ENCODE peak calls at places on chromosomes 4 and X, in five cellular contexts. R, X, E, M and I are unnamed samples.

GRCh38 chr4:118898221-118898620 is 9.6 kb downstream of the SYNPO2 start:
- DNase-seq in R (no peak), X (no peak), E (no peak), M (no peak), I (no peak)

GRCh38 chr4:22235798-22236197 is 280.1 kb downstream of the ADGRA3 start:
- DNase-seq in R (no peak), X (no peak), E (no peak), M (no peak), I (no peak)

GRCh38 chrX:40080896-40081678 is 16.7 kb downstream of the BCOR start:
- DNase-seq in R (no peak), X (no peak), E (no peak), M (no peak), I (no peak)

GRCh38 chrX:38156838-38157237 is 63.8 kb downstream of the SRPX start:
- DNase-seq in R (no peak), X (no peak), E (no peak), M (no peak), I (no peak)

GRCh38 chr4:95529941-95530340 is 18.8 kb downstream of the UNC5C start:
- DNase-seq in R (no peak), X (no peak), E (no peak), M (no peak), I (no peak)

GRCh38 chr4:150072906-150073714 is 5.1 kb upstream of the DCLK2 start:
- DNase-seq in R (peak), X (peak), E (no peak), M (no peak), I (peak)

GRCh38 chr4:180923476-180923875 is 1319.7 kb upstream of the TENM3 start:
- DNase-seq in R (peak), X (peak), E (no peak), M (no peak), I (peak)

GRCh38 chr4:86959588-86960500 is 25.0 kb downstream of the AFF1 start:
- DNase-seq in R (no peak), X (no peak), E (no peak), M (no peak), I (no peak)

GRCh38 chr4:15882675-15883086 is 55.9 kb downstream of the FGFBP1 start:
- DNase-seq in R (peak), X (peak), E (peak), M (peak), I (peak)

GRCh38 chr4:156950090-156950489 is 21.5 kb downstream of the PDGFC start:
- DNase-seq in R (no peak), X (no peak), E (no peak), M (no peak), I (no peak)

GRCh38 chrX:13188731-13189309 is 131.0 kb downstream of the ATXN3L start:
- DNase-seq in R (no peak), X (no peak), E (no peak), M (no peak), I (no peak)

GRCh38 chr4:41471126-41471665 is 66.8 kb upstream of the LIMCH1 start:
- DNase-seq in R (no peak), X (no peak), E (no peak), M (no peak), I (no peak)

GRCh38 chr4:41466249-41466648 is 71.7 kb upstream of the LIMCH1 start:
- DNase-seq in R (no peak), X (no peak), E (no peak), M (no peak), I (no peak)

GRCh38 chr4:41465135-41465761 is 72.7 kb upstream of the LIMCH1 start:
- DNase-seq in R (no peak), X (no peak), E (no peak), M (no peak), I (no peak)

GRCh38 chr4:41471672-41472071 is 66.3 kb upstream of the LIMCH1 start:
- DNase-seq in R (no peak), X (no peak), E (no peak), M (no peak), I (no peak)

DNA sequence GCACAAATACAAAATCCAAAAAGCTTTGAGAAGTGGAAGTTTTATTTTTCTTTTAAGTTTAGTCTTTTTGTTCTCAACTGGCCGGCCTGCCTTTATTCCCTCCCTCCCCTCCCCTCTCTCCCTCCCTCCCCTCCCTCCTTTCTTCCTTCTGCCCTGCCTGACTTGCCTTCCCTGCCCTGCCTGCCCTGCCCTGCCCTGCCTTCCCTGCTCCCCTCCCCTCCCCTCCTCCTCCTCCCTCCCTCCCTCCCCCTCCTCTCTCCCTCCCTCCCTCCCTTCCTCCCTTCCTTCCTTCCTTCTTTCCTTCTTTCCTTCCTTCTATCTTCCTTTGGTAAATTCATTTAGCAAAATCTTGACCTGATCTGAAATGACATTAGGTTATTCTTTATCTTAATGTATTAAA is 69.8 kb upstream of the LIMCH1 start:
- DNase-seq in R (no peak), X (no peak), E (no peak), M (no peak), I (no peak)
- TF ChIP-seq CTCF in R (no peak), X (no peak), E (no peak), M (no peak), I (no peak)

GRCh38 chr4:175511861-175512260 is 300.2 kb downstream of the GPM6A start:
- DNase-seq in R (peak), X (peak), E (no peak), M (no peak), I (no peak)

GRCh38 chr4:175514174-175514573 is 297.9 kb downstream of the GPM6A start:
- DNase-seq in R (no peak), X (no peak), E (no peak), M (no peak), I (no peak)

GRCh38 chr4:175504316-175504715 is 307.7 kb downstream of the GPM6A start:
- DNase-seq in R (no peak), X (peak), E (no peak), M (no peak), I (no peak)

GRCh38 chr4:175509320-175509719 is 302.7 kb downstream of the GPM6A start:
- DNase-seq in R (peak), X (no peak), E (no peak), M (no peak), I (peak)
- TF ChIP-seq CTCF in R (peak), X (no peak), E (no peak), M (no peak), I (no peak)

GRCh38 chrX:49163555-49164419 is 1.2 kb downstream of the MAGIX start:
- DNase-seq in R (peak), X (peak), E (peak), M (peak), I (peak)

GRCh38 chrX:49166914-49167739 is 4.6 kb downstream of the MAGIX start:
- DNase-seq in R (peak), X (peak), E (peak), M (peak), I (peak)

GRCh38 chrX:49164589-49165360 is 2.2 kb downstream of the MAGIX start:
- DNase-seq in R (no peak), X (no peak), E (no peak), M (no peak), I (no peak)

GRCh38 chrX:49167740-49168108 is 4.0 kb upstream of the PLP2 start:
- DNase-seq in R (no peak), X (no peak), E (no peak), M (no peak), I (no peak)

GRCh38 chrX:49165901-49166881 is 3.6 kb downstream of the MAGIX start:
- DNase-seq in R (peak), X (peak), E (peak), M (peak), I (peak)
- TF ChIP-seq CTCF in R (no peak), X (peak), E (peak), M (no peak), I (peak)

GRCh38 chrX:129116651-129117050 is 406.6 kb downstream of the SMARCA1 start:
- DNase-seq in R (no peak), X (no peak), E (no peak), M (peak), I (no peak)

GRCh38 chrX:129115935-129116334 is 407.4 kb downstream of the SMARCA1 start:
- DNase-seq in R (no peak), X (no peak), E (no peak), M (no peak), I (no peak)

DNA sequence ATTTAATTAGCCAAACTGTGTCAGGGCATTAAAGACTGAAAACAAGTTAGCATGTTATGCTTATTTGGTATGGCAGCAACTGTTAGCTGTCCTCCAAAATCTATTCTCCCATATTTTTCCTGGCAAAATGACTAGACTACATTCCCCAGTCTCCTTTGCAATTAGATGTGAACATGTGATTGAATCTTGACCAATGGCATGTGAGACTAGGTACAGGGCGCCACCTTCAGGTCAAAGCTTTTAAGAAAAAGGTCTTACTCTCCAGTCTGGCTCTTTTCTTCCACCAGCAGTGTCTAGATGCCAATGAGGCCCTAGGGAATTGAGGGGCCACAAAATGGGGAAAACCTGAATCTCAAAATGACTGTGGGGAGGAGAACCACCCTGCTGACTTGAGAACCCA is 408.2 kb downstream of the SMARCA1 start:
- DNase-seq in R (peak), X (no peak), E (peak), M (peak), I (peak)
- TF ChIP-seq CTCF in R (peak), X (no peak), E (peak), M (peak), I (no peak)